ENCODE peak calls at places on chromosomes 6 and 20, in five cellular contexts. C, X, B, A and E are unnamed samples.
A peak's percentile ranks its signal among the peaks of the same experiment; 100 is the strongest.

GRCh38 chr6:157841211-157841840 is 18.3 kb downstream of the SNX9 start:
- DNase-seq in A (peak; percentile 72), C (no peak), B (peak; percentile 20), X (no peak), E (no peak)

GRCh38 chr6:41040101-41040910 is 1.3 kb upstream of the UNC5CL start:
- DNase-seq in X (no peak), C (no peak), A (no peak), B (peak; percentile 90), E (no peak)

GRCh38 chr20:50425076-50425475 is 85.1 kb upstream of the PTPN1 start:
- DNase-seq in A (peak; percentile 42), X (no peak), C (no peak), B (no peak), E (no peak)

GRCh38 chr6:110581682-110582081 is 105.3 kb upstream of the SLC22A16 start:
- DNase-seq in C (no peak), A (no peak), X (no peak), B (no peak), E (no peak)

GRCh38 chr20:5061209-5061608 is 58.5 kb downstream of the PCNA start:
- DNase-seq in C (no peak), A (peak; percentile 89), X (no peak), B (no peak), E (no peak)

GRCh38 chr20:59042151-59042795 is at the start of gene PRELID3B:
- DNase-seq in B (peak; percentile 48), A (no peak), X (no peak), C (no peak), E (no peak)

GRCh38 chr6:88380618-88381288 is 214.6 kb upstream of the CNR1 start:
- DNase-seq in A (no peak), C (no peak), B (no peak), X (no peak), E (no peak)

GRCh38 chr20:17612287-17612974 is 42.6 kb downstream of the DSTN start:
- DNase-seq in B (peak; percentile 49), X (no peak), C (no peak), A (no peak), E (peak; percentile 72)

GRCh38 chr6:3247255-3248146 is 11.2 kb upstream of the PSMG4 start:
- DNase-seq in A (no peak), X (peak; percentile 41), C (peak; percentile 31), B (peak; percentile 38), E (no peak)

GRCh38 chr6:33431880-33432541 is 12.1 kb downstream of the SYNGAP1 start:
- DNase-seq in C (no peak), A (no peak), X (no peak), B (no peak), E (no peak)

GRCh38 chr20:52275243-52275817 is 83.8 kb upstream of the ZFP64 start:
- DNase-seq in C (no peak), A (no peak), X (no peak), B (no peak), E (no peak)

GRCh38 chr6:159715168-159715567 is 12.1 kb upstream of the WTAP start:
- DNase-seq in C (no peak), A (no peak), B (no peak), X (no peak), E (no peak)

GRCh38 chr20:33687993-33688937 is 2.1 kb upstream of the E2F1 start:
- DNase-seq in B (no peak), X (no peak), A (no peak), C (no peak), E (no peak)

GRCh38 chr6:156662025-156662445 is 115.1 kb upstream of the ARID1B start:
- DNase-seq in C (no peak), B (peak; percentile 35), X (no peak), A (peak; percentile 73), E (no peak)

GRCh38 chr6:151992091-151992490 is 184.6 kb downstream of the ESR1 start:
- DNase-seq in B (no peak), X (no peak), A (no peak), C (no peak), E (no peak)

GRCh38 chr6:137871299-137871698 is 4.2 kb downstream of the TNFAIP3 start:
- DNase-seq in B (no peak), X (no peak), C (no peak), A (no peak), E (no peak)
- TF ChIP-seq CTCF in B (no peak), X (no peak), C (no peak), A (no peak), E (no peak)

GRCh38 chr6:137036566-137037300 is 8.0 kb downstream of the IL20RA start:
- DNase-seq in X (no peak), B (no peak), A (no peak), C (no peak), E (no peak)
- H3K27ac ChIP-seq in X (no peak overlapping the region), B (no peak overlapping the region), A (no peak overlapping the region), C (no peak overlapping the region), E (no peak overlapping the region)

DNA sequence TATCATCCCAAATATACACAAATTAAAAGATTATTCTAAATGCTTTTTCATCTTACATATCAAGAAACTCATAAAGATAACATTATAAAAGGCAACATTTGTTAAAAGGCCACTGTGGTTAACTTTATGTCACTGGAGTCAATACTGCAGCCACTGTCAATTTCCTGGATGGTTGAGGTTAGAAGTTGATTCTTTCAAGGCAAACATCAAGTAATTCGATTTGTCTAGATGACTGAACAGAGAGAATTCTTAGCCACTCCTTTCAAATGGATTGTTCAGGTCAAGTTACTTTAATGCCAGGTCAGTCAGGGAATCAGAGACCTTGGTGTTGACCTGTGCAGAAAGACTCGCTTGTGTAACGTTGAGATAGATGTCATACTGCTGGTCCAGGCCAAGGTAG is 44.4 kb upstream of the SIM1 start:
- DNase-seq in X (no peak), C (no peak), A (no peak), B (no peak), E (no peak)
- H3K36me3 ChIP-seq in X (peaks cover 52% of the 10 kb centered on the region), C (no peaks in the 10 kb centered on the region), A (no peaks in the 10 kb centered on the region), B (no peaks in the 10 kb centered on the region), E (peaks cover 18% of the 10 kb centered on the region)

GRCh38 chr6:79984261-79984660 is 20.2 kb upstream of the TTK start:
- DNase-seq in B (no peak), X (no peak), C (peak; percentile 6), A (peak; percentile 16), E (peak; percentile 33)
- TF ChIP-seq CTCF in B (no peak), X (no peak), C (peak; percentile 11), A (peak; percentile 8), E (no peak)

GRCh38 chr20:25050082-25050481 is 7.9 kb downstream of the ACSS1 start:
- DNase-seq in X (no peak), B (no peak), C (no peak), A (no peak), E (no peak)

GRCh38 chr20:25046736-25047666 is 10.9 kb downstream of the ACSS1 start:
- DNase-seq in C (no peak), B (peak; percentile 7), X (no peak), A (no peak), E (no peak)

GRCh38 chr20:25049261-25050060 is 8.5 kb downstream of the ACSS1 start:
- DNase-seq in X (no peak), C (no peak), A (no peak), B (peak; percentile 8), E (no peak)

GRCh38 chr20:25047766-25048165 is 10.2 kb downstream of the ACSS1 start:
- DNase-seq in A (no peak), X (no peak), C (peak; percentile 81), B (no peak), E (no peak)

GRCh38 chr20:25048519-25048952 is 9.4 kb downstream of the ACSS1 start:
- DNase-seq in X (no peak), A (no peak), C (no peak), B (peak; percentile 26), E (no peak)
- H3K27ac ChIP-seq in X (peak overlapping the region; percentile 93), A (no peak overlapping the region), C (peak overlapping the region; percentile 46), B (no peak overlapping the region), E (no peak overlapping the region)

GRCh38 chr20:3031524-3032147 is 11.8 kb upstream of the GNRH2 start:
- DNase-seq in X (no peak), C (no peak), B (no peak), A (no peak), E (no peak)

GRCh38 chr20:3032624-3033023 is 10.8 kb upstream of the GNRH2 start:
- DNase-seq in C (no peak), A (no peak), X (peak; percentile 43), B (no peak), E (no peak)

DNA sequence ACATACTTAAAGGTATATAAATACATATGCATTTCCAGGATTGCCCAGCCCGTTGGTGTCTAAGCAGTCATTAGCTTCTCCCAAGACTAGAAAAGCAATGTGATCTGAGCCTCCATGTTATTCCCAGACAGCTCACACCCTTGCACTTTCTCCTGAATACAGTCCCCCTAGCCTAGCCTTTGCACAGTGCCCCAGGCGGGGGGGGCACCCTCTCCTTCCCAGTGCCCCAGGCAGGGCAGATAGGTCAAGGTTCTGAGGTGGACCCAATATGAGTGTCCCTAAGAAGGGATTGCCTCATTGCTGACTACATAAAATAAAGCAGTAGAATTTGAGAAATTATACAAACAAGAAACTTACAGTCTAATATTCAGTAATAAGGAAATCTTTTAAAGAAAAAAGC is 15.4 kb upstream of the GNRH2 start:
- DNase-seq in C (no peak), X (no peak), A (no peak), B (no peak), E (no peak)
- H3K36me3 ChIP-seq in C (no peaks in the 10 kb centered on the region), X (peaks cover 96% of the 10 kb centered on the region), A (peaks cover 10% of the 10 kb centered on the region), B (no peaks in the 10 kb centered on the region), E (peaks cover 48% of the 10 kb centered on the region)

DNA sequence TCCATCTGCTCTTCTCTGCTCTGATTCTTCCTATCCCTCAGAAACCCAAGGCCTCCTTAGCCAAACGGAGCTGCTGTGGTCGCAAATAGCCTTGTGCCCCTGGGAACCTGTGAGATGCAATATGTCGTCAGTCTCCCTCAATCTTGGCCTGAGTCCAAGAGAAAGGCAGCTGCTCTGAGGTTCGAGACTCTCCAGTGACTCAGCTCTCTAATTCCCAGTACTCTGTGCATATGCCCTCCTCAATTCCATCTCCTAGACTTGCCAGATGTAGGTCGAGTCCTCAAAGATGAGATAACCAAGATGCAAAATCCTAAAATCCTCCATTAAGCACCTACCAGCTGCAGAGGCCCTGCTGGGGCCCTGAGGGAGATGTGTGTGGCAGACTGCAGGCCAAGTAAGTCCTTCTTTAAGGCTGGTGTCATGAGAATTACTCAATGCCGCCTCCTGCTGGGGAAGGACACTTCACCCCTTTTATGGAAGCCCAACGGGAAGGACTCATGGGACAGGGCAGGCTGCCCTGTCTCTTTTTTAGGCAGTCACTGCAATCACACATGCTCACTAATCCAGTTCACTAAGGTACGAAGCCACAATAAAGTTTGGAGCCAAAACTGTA is 28.5 kb downstream of the C6orf15 start:
- DNase-seq in C (no peak), X (no peak), A (peak; percentile 61), B (peak; percentile 37), E (peak; percentile 75)
- TF ChIP-seq CTCF in C (no peak), X (peak; percentile 35), A (peak; percentile 35), B (no peak), E (peak; percentile 30)

GRCh38 chr6:45532626-45533258 is 155.0 kb upstream of the SUPT3H start:
- DNase-seq in X (no peak), B (no peak), A (no peak), C (no peak), E (no peak)
- H3K27ac ChIP-seq in X (peak overlapping the region; percentile 35), B (no peak overlapping the region), A (no peak overlapping the region), C (peak overlapping the region; percentile 16), E (no peak overlapping the region)